ENCODE peak calls at places on chromosome 5, in four cellular contexts. One of them, this sample, is unnamed.

GRCh38 chr5:135827965-135828792 is 6.3 kb upstream of the SLC25A48 start:
- DNase-seq in A549: no peak
- DNase-seq in GM12878: no peak
- DNase-seq in HepG2: no peak
- DNase-seq in this sample: no peak

GRCh38 chr5:151459680-151460079 is 12.3 kb downstream of the SLC36A1 start:
- DNase-seq in A549: no peak
- DNase-seq in GM12878: no peak
- DNase-seq in HepG2: no peak
- DNase-seq in this sample: no peak

GRCh38 chr5:68648944-68649874 is 433.7 kb downstream of the PIK3R1 start:
- DNase-seq in A549: no peak
- DNase-seq in GM12878: no peak
- DNase-seq in HepG2: no peak
- DNase-seq in this sample: no peak

GRCh38 chr5:146860213-146860891 is 18.2 kb downstream of the PPP2R2B start:
- DNase-seq in A549: no peak
- DNase-seq in GM12878: no peak
- DNase-seq in HepG2: peak
- DNase-seq in this sample: no peak

GRCh38 chr5:119386945-119387344 is 31.1 kb downstream of the TNFAIP8 start:
- DNase-seq in A549: no peak
- DNase-seq in GM12878: no peak
- DNase-seq in HepG2: peak
- DNase-seq in this sample: no peak

GRCh38 chr5:76469656-76470290 is 66.7 kb downstream of the IQGAP2 start:
- DNase-seq in A549: no peak
- DNase-seq in GM12878: no peak
- DNase-seq in HepG2: no peak
- DNase-seq in this sample: no peak

GRCh38 chr5:38780950-38781349 is 64.9 kb upstream of the OSMR start:
- DNase-seq in A549: peak
- DNase-seq in GM12878: no peak
- DNase-seq in HepG2: no peak
- DNase-seq in this sample: no peak

GRCh38 chr5:176201811-176202210 is 36.4 kb upstream of the SIMC1 start:
- DNase-seq in A549: no peak
- DNase-seq in GM12878: no peak
- DNase-seq in HepG2: no peak
- DNase-seq in this sample: no peak

GRCh38 chr5:127596501-127596900 is 52.4 kb upstream of the CTXN3 start:
- DNase-seq in A549: no peak
- DNase-seq in GM12878: no peak
- DNase-seq in HepG2: no peak
- DNase-seq in this sample: no peak

GRCh38 chr5:53080271-53080670 is 29.3 kb downstream of the MOCS2 start:
- DNase-seq in A549: no peak
- DNase-seq in GM12878: no peak
- DNase-seq in HepG2: no peak
- DNase-seq in this sample: no peak
- TF ChIP-seq MAX in A549: no peak
- TF ChIP-seq MAX in GM12878: no peak
- TF ChIP-seq MAX in HepG2: no peak
- TF ChIP-seq MAX in this sample: no peak

GRCh38 chr5:93395891-93396465 is 185.0 kb downstream of the NR2F1-AS1 start:
- DNase-seq in A549: no peak
- DNase-seq in GM12878: no peak
- DNase-seq in HepG2: no peak
- DNase-seq in this sample: peak
- TF ChIP-seq MYC in A549: no peak
- TF ChIP-seq MYC in GM12878: no peak
- TF ChIP-seq MYC in HepG2: no peak
- TF ChIP-seq MYC in this sample: no peak

GRCh38 chr5:6443326-6443725 is 5.3 kb upstream of the UBE2QL1 start:
- DNase-seq in A549: no peak
- DNase-seq in GM12878: no peak
- DNase-seq in HepG2: no peak
- DNase-seq in this sample: no peak
- TF ChIP-seq MAX in A549: no peak
- TF ChIP-seq MAX in GM12878: no peak
- TF ChIP-seq MAX in HepG2: no peak
- TF ChIP-seq MAX in this sample: no peak

GRCh38 chr5:59126665-59127354 is 543.9 kb downstream of the RAB3C start:
- DNase-seq in A549: peak
- DNase-seq in GM12878: no peak
- DNase-seq in HepG2: no peak
- DNase-seq in this sample: no peak

GRCh38 chr5:59128646-59129290 is 545.9 kb downstream of the RAB3C start:
- DNase-seq in A549: peak
- DNase-seq in GM12878: no peak
- DNase-seq in HepG2: no peak
- DNase-seq in this sample: no peak

GRCh38 chr5:59125961-59126360 is 543.1 kb downstream of the RAB3C start:
- DNase-seq in A549: no peak
- DNase-seq in GM12878: no peak
- DNase-seq in HepG2: no peak
- DNase-seq in this sample: no peak

GRCh38 chr5:59123595-59124561 is 541.0 kb downstream of the RAB3C start:
- DNase-seq in A549: peak
- DNase-seq in GM12878: peak
- DNase-seq in HepG2: no peak
- DNase-seq in this sample: no peak

DNA sequence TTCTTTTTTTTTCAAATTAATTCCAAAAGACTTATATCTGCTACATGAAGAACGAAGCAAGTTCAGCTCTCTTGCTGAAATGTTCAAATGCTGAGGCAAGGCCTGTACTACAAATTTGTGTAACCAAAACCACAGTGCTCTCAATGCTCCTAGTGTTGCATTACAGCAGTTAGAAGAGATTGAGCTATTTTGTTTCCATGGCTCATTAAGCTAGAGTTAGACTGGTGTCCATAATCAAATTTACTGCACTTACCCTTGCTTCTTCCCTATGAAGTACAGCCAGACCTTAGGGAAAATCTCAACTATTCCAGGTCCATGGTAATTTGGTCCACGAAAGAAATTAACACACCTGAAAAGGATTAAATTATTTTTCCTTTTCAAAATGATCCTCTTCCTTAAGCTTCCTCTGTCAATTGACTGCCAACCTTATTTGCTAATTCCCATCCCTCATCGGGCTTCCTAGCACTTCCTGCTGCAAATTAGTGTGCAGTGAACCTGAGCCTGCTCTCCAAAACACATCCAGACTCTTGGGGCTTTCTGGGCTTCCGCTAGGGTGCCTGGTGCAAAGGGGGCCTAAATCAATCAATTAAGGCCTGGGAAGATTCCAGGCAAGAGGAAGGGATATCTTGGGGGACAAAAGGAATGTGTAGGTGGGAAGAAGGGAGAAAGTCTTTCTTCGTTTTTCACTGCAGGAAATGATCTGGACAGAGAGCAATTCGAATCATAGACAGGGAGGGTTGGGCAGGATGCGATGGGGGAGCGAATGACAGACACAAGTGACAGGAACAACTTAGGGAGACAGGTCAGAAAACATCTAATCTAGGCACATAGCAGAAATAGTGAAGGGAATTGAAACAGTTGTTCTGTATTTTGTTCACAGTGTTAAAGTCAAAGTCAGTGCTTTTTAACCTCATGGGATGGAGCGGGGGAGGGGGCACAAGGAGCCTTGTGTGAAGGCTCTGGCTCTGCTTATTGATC is 542.4 kb downstream of the RAB3C start:
- DNase-seq in A549: peak
- DNase-seq in GM12878: no peak
- DNase-seq in HepG2: no peak
- DNase-seq in this sample: no peak
- TF ChIP-seq MYC in A549: no peak
- TF ChIP-seq MYC in GM12878: no peak
- TF ChIP-seq MYC in HepG2: no peak
- TF ChIP-seq MYC in this sample: no peak

DNA sequence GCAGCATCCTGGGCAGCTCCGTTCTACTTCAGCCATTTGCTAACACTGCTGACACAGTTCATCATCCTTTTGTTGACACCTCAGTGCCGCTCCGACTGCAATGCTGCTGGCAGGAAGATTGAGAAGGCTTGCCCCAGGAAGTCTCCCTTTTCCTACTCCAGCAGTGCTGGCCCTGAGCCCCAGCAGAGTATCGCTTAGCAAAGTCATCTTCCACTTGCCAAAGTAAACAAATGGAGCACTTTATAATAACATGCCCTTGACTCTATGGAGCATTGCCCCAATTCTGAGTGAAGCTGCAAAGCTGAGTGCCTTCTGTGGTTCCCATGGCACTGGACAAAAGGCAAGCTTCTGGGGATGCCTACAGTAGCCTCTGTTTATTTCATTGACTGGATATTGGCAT is 32.2 kb downstream of the PRLR start:
- DNase-seq in A549: no peak
- DNase-seq in GM12878: no peak
- DNase-seq in HepG2: peak
- DNase-seq in this sample: no peak
- TF ChIP-seq MAX in A549: no peak
- TF ChIP-seq MAX in GM12878: no peak
- TF ChIP-seq MAX in HepG2: no peak
- TF ChIP-seq MAX in this sample: no peak

GRCh38 chr5:58260243-58260642 is 199.6 kb downstream of the PLK2 start:
- DNase-seq in A549: no peak
- DNase-seq in GM12878: no peak
- DNase-seq in HepG2: no peak
- DNase-seq in this sample: no peak
- TF ChIP-seq MYC in A549: no peak
- TF ChIP-seq MYC in GM12878: no peak
- TF ChIP-seq MYC in HepG2: no peak
- TF ChIP-seq MYC in this sample: no peak